ENCODE peak calls at places on chromosomes 6 and 20, in ten cellular contexts. S, A, Y, M, T, P, R, I, U and H are unnamed samples.

GRCh38 chr20:5041433-5041832 is 40.1 kb upstream of the SLC23A2 start:
- DNase-seq in S (no peak), A (no peak), Y (no peak), M (no peak), T (no peak), P (no peak), R (no peak), I (no peak), U (no peak), H (no peak)

GRCh38 chr6:97240222-97240621 is 42.8 kb downstream of the MMS22L start:
- DNase-seq in S (no peak), A (no peak), Y (no peak), M (no peak), T (no peak), P (peak), R (no peak), I (peak), U (no peak), H (no peak)

GRCh38 chr6:26333458-26334297 is 31.3 kb upstream of the BTN3A2 start:
- DNase-seq in S (no peak), A (no peak), Y (no peak), M (no peak), T (no peak), P (no peak), R (no peak), I (no peak), U (peak), H (peak)

GRCh38 chr20:57620274-57620990 is at the start of gene ZBP1:
- DNase-seq in S (no peak), A (no peak), Y (no peak), M (no peak), T (no peak), P (no peak), R (peak), I (no peak), U (no peak), H (peak)

GRCh38 chr6:26312501-26313390 is 52.3 kb upstream of the BTN3A2 start:
- DNase-seq in S (peak), A (peak), Y (peak), M (peak), T (peak), P (peak), R (peak), I (peak), U (peak), H (peak)

GRCh38 chr6:158076548-158076947 is 91.5 kb downstream of the SERAC1 start:
- DNase-seq in S (no peak), A (no peak), Y (no peak), M (no peak), T (no peak), P (no peak), R (no peak), I (no peak), U (no peak), H (no peak)

GRCh38 chr6:136307351-136307750 is 17.7 kb upstream of the BCLAF1 start:
- DNase-seq in S (no peak), A (no peak), Y (no peak), M (peak), T (no peak), P (no peak), R (no peak), I (no peak), U (peak), H (peak)

GRCh38 chr6:138372711-138373463 is 4.8 kb upstream of the SMIM28 start:
- DNase-seq in S (no peak), A (no peak), Y (no peak), M (no peak), T (no peak), P (no peak), R (no peak), I (peak), U (no peak), H (peak)

GRCh38 chr6:88276331-88276730 is 110.2 kb upstream of the CNR1 start:
- DNase-seq in S (no peak), A (no peak), Y (no peak), M (no peak), T (no peak), P (no peak), R (no peak), I (no peak), U (no peak), H (no peak)

GRCh38 chr6:67683960-67684359 is 951.1 kb upstream of the ADGRB3 start:
- DNase-seq in S (peak), A (no peak), Y (no peak), M (no peak), T (peak), P (no peak), R (no peak), I (peak), U (no peak), H (peak)

GRCh38 chr20:63750807-63751470 is 11.4 kb downstream of the SLC2A4RG start:
- DNase-seq in S (no peak), A (no peak), Y (no peak), M (no peak), T (no peak), P (no peak), R (peak), I (no peak), U (no peak), H (no peak)

GRCh38 chr6:79173378-79173777 is 61.1 kb downstream of the HMGN3 start:
- DNase-seq in S (peak), A (no peak), Y (no peak), M (no peak), T (no peak), P (no peak), R (no peak), I (no peak), U (no peak), H (no peak)

GRCh38 chr6:24943774-24944173 is 8.0 kb upstream of the RIPOR2 start:
- DNase-seq in S (no peak), A (no peak), Y (no peak), M (no peak), T (no peak), P (no peak), R (no peak), I (no peak), U (no peak), H (no peak)

GRCh38 chr6:132065556-132065955 is 114.4 kb upstream of the CCN2 start:
- DNase-seq in S (no peak), A (no peak), Y (no peak), M (no peak), T (no peak), P (no peak), R (no peak), I (peak), U (no peak), H (peak)

GRCh38 chr6:142846883-142847287 is 98.1 kb downstream of the HIVEP2 start:
- DNase-seq in S (no peak), A (no peak), Y (peak), M (no peak), T (peak), P (peak), R (no peak), I (peak), U (no peak), H (no peak)

GRCh38 chr6:150275489-150275888 is 93.3 kb upstream of the IYD start:
- DNase-seq in S (no peak), A (no peak), Y (no peak), M (no peak), T (no peak), P (no peak), R (no peak), I (no peak), U (no peak), H (no peak)

GRCh38 chr6:166781331-166781730 is 154.3 kb upstream of the RPS6KA2 start:
- DNase-seq in S (no peak), A (no peak), Y (no peak), M (no peak), T (no peak), P (no peak), R (no peak), I (no peak), U (no peak), H (no peak)

GRCh38 chr6:167317172-167317571 is 7.7 kb upstream of the TTLL2 start:
- DNase-seq in S (no peak), A (no peak), Y (no peak), M (no peak), T (no peak), P (no peak), R (no peak), I (no peak), U (no peak), H (no peak)

GRCh38 chr6:74507649-74508048 is 698.2 kb downstream of the COL12A1 start:
- DNase-seq in S (no peak), A (no peak), Y (no peak), M (no peak), T (no peak), P (no peak), R (no peak), I (no peak), U (no peak), H (no peak)

GRCh38 chr6:30646450-30647038 is 389 bp upstream of the C6orf136 start:
- DNase-seq in S (no peak), A (peak), Y (peak), M (no peak), T (no peak), P (peak), R (peak), I (no peak), U (peak), H (peak)

GRCh38 chr6:2876210-2877056 is 26.7 kb downstream of the SERPINB9 start:
- DNase-seq in S (no peak), A (no peak), Y (peak), M (no peak), T (peak), P (peak), R (no peak), I (peak), U (peak), H (no peak)

GRCh38 chr20:2840967-2841531 is 504 bp downstream of the VPS16 start:
- DNase-seq in S (no peak), A (no peak), Y (peak), M (peak), T (peak), P (peak), R (peak), I (peak), U (peak), H (peak)